ENCODE peak calls at places on chromosomes 1 and 21, in ten cellular contexts. T is suprapubic skin; X is Calu3; G is fibroblast of the aortic adventitia; P is stimulated activated naive CD8-positive, alpha-beta T cell treated with anti-CD3 and anti-CD28 coated beads, Interleukin-15, Interleukin-2, amounts not matched to agents 100 U/mL and 50 U/mL, for 24 hours; Q is left ventricle myocardium superior; W is fibroblast of gingiva; H is progenitor cell of endocrine pancreas; K is stromal cell of bone marrow; B is activated T-helper 1 cell treated with anti-CD3 and anti-CD28 coated beads, Interleukin-2, amount 50 U/mL, for 16 hours. S is an unnamed sample.

GRCh38 chr1:63775418-63776127 is 1.8 kb downstream of the ROR1 start:
- DNase-seq in T (no peak), X (no peak), G (peak; percentile 34), P (no peak), Q (no peak), W (peak; percentile 8), H (no peak), K (no peak), B (no peak), S (no peak)

GRCh38 chr1:25484096-25484495 is 53.4 kb downstream of the MACO1 start:
- DNase-seq in T (no peak), X (no peak), G (no peak), P (no peak), Q (peak; percentile 86), W (no peak), H (no peak), K (no peak), B (no peak), S (no peak)

GRCh38 chr1:87683557-87683956 is 354.9 kb downstream of the LMO4 start:
- DNase-seq in T (no peak), X (no peak), G (no peak), P (no peak), Q (no peak), W (no peak), H (no peak), K (no peak), B (no peak), S (no peak)

GRCh38 chr1:25572708-25573590 is 29.5 kb downstream of the LDLRAP1 start:
- DNase-seq in T (no peak), X (peak; percentile 69), G (peak; percentile 52), P (peak; percentile 67), Q (no peak), W (peak; percentile 36), H (peak; percentile 37), K (no peak), B (no peak), S (peak; percentile 14)

GRCh38 chr21:29192999-29193563 is 62.6 kb downstream of the MAP3K7CL start:
- DNase-seq in T (no peak), X (no peak), G (no peak), P (no peak), Q (peak; percentile 58), W (peak; percentile 54), H (no peak), K (no peak), B (no peak), S (no peak)

GRCh38 chr1:43315963-43316737 is 15.4 kb downstream of the TIE1 start:
- DNase-seq in T (no peak), X (no peak), G (peak; percentile 48), P (no peak), Q (no peak), W (no peak), H (no peak), K (no peak), B (no peak), S (no peak)

GRCh38 chr1:75265792-75266191 is 131.6 kb downstream of the LHX8 start:
- DNase-seq in T (no peak), X (peak; percentile 22), G (peak; percentile 61), P (no peak), Q (no peak), W (peak; percentile 26), H (no peak), K (peak; percentile 10), B (no peak), S (peak; percentile 35)

GRCh38 chr1:41444796-41445195 is 39.7 kb downstream of the EDN2 start:
- DNase-seq in T (no peak), X (no peak), G (no peak), P (no peak), Q (no peak), W (no peak), H (no peak), K (no peak), B (no peak), S (no peak)

GRCh38 chr21:35265170-35265877 is 216.2 kb upstream of the RUNX1 start:
- DNase-seq in T (no peak), X (peak; percentile 66), G (peak; percentile 55), P (no peak), Q (no peak), W (peak; percentile 34), H (no peak), K (no peak), B (no peak), S (peak; percentile 79)

GRCh38 chr1:39671793-39672550 is at the start of gene NT5C1A:
- DNase-seq in T (no peak), X (peak; percentile 19), G (no peak), P (peak; percentile 42), Q (peak; percentile 83), W (no peak), H (no peak), K (no peak), B (no peak), S (no peak)

GRCh38 chr1:28244549-28245251 is 8.8 kb downstream of the ATP5IF1 start:
- DNase-seq in T (no peak), X (no peak), G (no peak), P (no peak), Q (no peak), W (no peak), H (no peak), K (no peak), B (no peak), S (no peak)

GRCh38 chr1:85307987-85308836 is 31.8 kb upstream of the BCL10 start:
- DNase-seq in T (peak; percentile 92), X (peak; percentile 93), G (peak; percentile 92), P (peak; percentile 82), Q (peak; percentile 93), W (peak; percentile 78), H (peak; percentile 83), K (peak; percentile 73), B (peak; percentile 44), S (peak; percentile 77)

GRCh38 chr1:173267453-173267945 is 60.4 kb upstream of the TNFSF4 start:
- DNase-seq in T (no peak), X (no peak), G (peak; percentile 88), P (no peak), Q (no peak), W (no peak), H (no peak), K (peak; percentile 53), B (no peak), S (peak; percentile 31)

GRCh38 chr1:243748706-243749283 is 101.2 kb downstream of the AKT3 start:
- DNase-seq in T (no peak), X (peak; percentile 45), G (peak; percentile 89), P (no peak), Q (no peak), W (peak; percentile 72), H (no peak), K (peak; percentile 55), B (no peak), S (peak; percentile 28)

GRCh38 chr1:1079408-1080121 is 5.5 kb upstream of the RNF223 start:
- DNase-seq in T (no peak), X (peak; percentile 75), G (peak; percentile 63), P (peak; percentile 58), Q (peak; percentile 65), W (peak; percentile 66), H (no peak), K (no peak), B (no peak), S (peak; percentile 97)

GRCh38 chr1:84272401-84272800 is 29.1 kb upstream of the SAMD13 start:
- DNase-seq in T (no peak), X (peak; percentile 60), G (no peak), P (no peak), Q (no peak), W (no peak), H (no peak), K (no peak), B (no peak), S (no peak)

GRCh38 chr1:228434674-228435073 is 18.0 kb upstream of the TRIM17 start:
- DNase-seq in T (peak; percentile 12), X (no peak), G (peak; percentile 25), P (no peak), Q (no peak), W (peak; percentile 21), H (no peak), K (no peak), B (no peak), S (no peak)

GRCh38 chr1:173392895-173393654 is 84.1 kb upstream of the PRDX6 start:
- DNase-seq in T (no peak), X (no peak), G (peak; percentile 89), P (no peak), Q (no peak), W (peak; percentile 86), H (no peak), K (peak; percentile 72), B (no peak), S (peak; percentile 7)

GRCh38 chr1:36938807-36939206 is 95.5 kb downstream of the GRIK3 start:
- DNase-seq in T (no peak), X (no peak), G (no peak), P (no peak), Q (no peak), W (no peak), H (no peak), K (no peak), B (no peak), S (no peak)

GRCh38 chr1:46285730-46286477 is 17.5 kb downstream of the LRRC41 start:
- DNase-seq in T (no peak), X (no peak), G (no peak), P (peak; percentile 51), Q (no peak), W (no peak), H (no peak), K (no peak), B (no peak), S (no peak)

GRCh38 chr1:209641216-209642181 is 10.7 kb downstream of the LAMB3 start:
- DNase-seq in T (no peak), X (no peak), G (peak; percentile 65), P (no peak), Q (peak; percentile 95), W (no peak), H (no peak), K (no peak), B (no peak), S (no peak)

GRCh38 chr1:87473203-87473661 is 144.6 kb downstream of the LMO4 start:
- DNase-seq in T (no peak), X (peak; percentile 17), G (peak; percentile 33), P (no peak), Q (no peak), W (no peak), H (no peak), K (no peak), B (no peak), S (no peak)

GRCh38 chr1:36239941-36240637 is 15.8 kb downstream of the THRAP3 start:
- DNase-seq in T (no peak), X (no peak), G (peak; percentile 63), P (no peak), Q (peak; percentile 49), W (no peak), H (no peak), K (no peak), B (no peak), S (no peak)

GRCh38 chr1:30413111-30413440 is 310.3 kb downstream of the MATN1 start:
- DNase-seq in T (peak; percentile 34), X (no peak), G (no peak), P (no peak), Q (no peak), W (no peak), H (no peak), K (no peak), B (no peak), S (no peak)